ENCODE peak calls at places on chromosomes 6 and 20, in seven cellular contexts. One of them, this sample, is unnamed.

GRCh38 chr20:51562334-51563140 is 20.0 kb upstream of the NFATC2 start:
- DNase-seq in OCI-LY7: no peak
- DNase-seq in RKO: no peak
- DNase-seq in choroid plexus epithelial cell: peak; percentile 90
- DNase-seq in heart left ventricle: peak; percentile 89
- DNase-seq in HT1080: peak; percentile 83
- DNase-seq in T-helper 2 cell treated with Interferon-gamma antibody and Interleukin-4, amounts not matched to agents 5 μg/mL and 100 μg/mL, for 36 hours: no peak
- DNase-seq in this sample: peak; percentile 89

GRCh38 chr6:27547157-27548075 is 74.5 kb upstream of the ZNF184 start:
- DNase-seq in OCI-LY7: peak; percentile 4
- DNase-seq in RKO: peak; percentile 80
- DNase-seq in choroid plexus epithelial cell: peak; percentile 77
- DNase-seq in heart left ventricle: no peak
- DNase-seq in HT1080: peak; percentile 79
- DNase-seq in T-helper 2 cell treated with Interferon-gamma antibody and Interleukin-4, amounts not matched to agents 5 μg/mL and 100 μg/mL, for 36 hours: peak; percentile 36
- DNase-seq in this sample: no peak

GRCh38 chr6:80338201-80338836 is 231.8 kb downstream of the BCKDHB start:
- DNase-seq in OCI-LY7: peak; percentile 35
- DNase-seq in RKO: peak; percentile 9
- DNase-seq in choroid plexus epithelial cell: peak; percentile 63
- DNase-seq in heart left ventricle: peak; percentile 54
- DNase-seq in HT1080: peak; percentile 20
- DNase-seq in T-helper 2 cell treated with Interferon-gamma antibody and Interleukin-4, amounts not matched to agents 5 μg/mL and 100 μg/mL, for 36 hours: peak; percentile 36
- DNase-seq in this sample: peak; percentile 48

GRCh38 chr20:37839432-37839827 is 63.5 kb upstream of the VSTM2L start:
- DNase-seq in OCI-LY7: no peak
- DNase-seq in RKO: no peak
- DNase-seq in choroid plexus epithelial cell: peak; percentile 8
- DNase-seq in heart left ventricle: no peak
- DNase-seq in HT1080: no peak
- DNase-seq in T-helper 2 cell treated with Interferon-gamma antibody and Interleukin-4, amounts not matched to agents 5 μg/mL and 100 μg/mL, for 36 hours: no peak
- DNase-seq in this sample: no peak

GRCh38 chr20:11376998-11377397 is 540.7 kb upstream of the BTBD3 start:
- DNase-seq in OCI-LY7: no peak
- DNase-seq in RKO: no peak
- DNase-seq in choroid plexus epithelial cell: peak; percentile 90
- DNase-seq in heart left ventricle: no peak
- DNase-seq in HT1080: peak; percentile 90
- DNase-seq in T-helper 2 cell treated with Interferon-gamma antibody and Interleukin-4, amounts not matched to agents 5 μg/mL and 100 μg/mL, for 36 hours: no peak
- DNase-seq in this sample: no peak

GRCh38 chr6:3731700-3732099 is 19.8 kb downstream of the PXDC1 start:
- DNase-seq in OCI-LY7: no peak
- DNase-seq in RKO: no peak
- DNase-seq in choroid plexus epithelial cell: no peak
- DNase-seq in heart left ventricle: no peak
- DNase-seq in HT1080: no peak
- DNase-seq in T-helper 2 cell treated with Interferon-gamma antibody and Interleukin-4, amounts not matched to agents 5 μg/mL and 100 μg/mL, for 36 hours: no peak
- DNase-seq in this sample: no peak

GRCh38 chr6:15441215-15441868 is 195.5 kb downstream of the JARID2 start:
- DNase-seq in OCI-LY7: peak; percentile 59
- DNase-seq in RKO: peak; percentile 76
- DNase-seq in choroid plexus epithelial cell: peak; percentile 85
- DNase-seq in heart left ventricle: peak; percentile 37
- DNase-seq in HT1080: peak; percentile 64
- DNase-seq in T-helper 2 cell treated with Interferon-gamma antibody and Interleukin-4, amounts not matched to agents 5 μg/mL and 100 μg/mL, for 36 hours: no peak
- DNase-seq in this sample: no peak

GRCh38 chr20:47688385-47689381 is 96.6 kb downstream of the SULF2 start:
- DNase-seq in OCI-LY7: no peak
- DNase-seq in RKO: no peak
- DNase-seq in choroid plexus epithelial cell: peak; percentile 58
- DNase-seq in heart left ventricle: no peak
- DNase-seq in HT1080: peak; percentile 40
- DNase-seq in T-helper 2 cell treated with Interferon-gamma antibody and Interleukin-4, amounts not matched to agents 5 μg/mL and 100 μg/mL, for 36 hours: no peak
- DNase-seq in this sample: peak; percentile 41

GRCh38 chr6:122651604-122652003 is 41.4 kb downstream of the PKIB start:
- DNase-seq in OCI-LY7: no peak
- DNase-seq in RKO: no peak
- DNase-seq in choroid plexus epithelial cell: peak; percentile 87
- DNase-seq in heart left ventricle: no peak
- DNase-seq in HT1080: no peak
- DNase-seq in T-helper 2 cell treated with Interferon-gamma antibody and Interleukin-4, amounts not matched to agents 5 μg/mL and 100 μg/mL, for 36 hours: no peak
- DNase-seq in this sample: no peak

GRCh38 chr20:21246143-21246542 is 57.0 kb upstream of the XRN2 start:
- DNase-seq in OCI-LY7: no peak
- DNase-seq in RKO: no peak
- DNase-seq in choroid plexus epithelial cell: no peak
- DNase-seq in heart left ventricle: no peak
- DNase-seq in HT1080: no peak
- DNase-seq in T-helper 2 cell treated with Interferon-gamma antibody and Interleukin-4, amounts not matched to agents 5 μg/mL and 100 μg/mL, for 36 hours: no peak
- DNase-seq in this sample: no peak

GRCh38 chr6:148426317-148426977 is 83.8 kb downstream of the SASH1 start:
- DNase-seq in OCI-LY7: no peak
- DNase-seq in RKO: no peak
- DNase-seq in choroid plexus epithelial cell: no peak
- DNase-seq in heart left ventricle: no peak
- DNase-seq in HT1080: peak; percentile 16
- DNase-seq in T-helper 2 cell treated with Interferon-gamma antibody and Interleukin-4, amounts not matched to agents 5 μg/mL and 100 μg/mL, for 36 hours: no peak
- DNase-seq in this sample: no peak

GRCh38 chr20:2922957-2923356 is 49.7 kb downstream of the PTPRA start:
- DNase-seq in OCI-LY7: no peak
- DNase-seq in RKO: no peak
- DNase-seq in choroid plexus epithelial cell: no peak
- DNase-seq in heart left ventricle: no peak
- DNase-seq in HT1080: no peak
- DNase-seq in T-helper 2 cell treated with Interferon-gamma antibody and Interleukin-4, amounts not matched to agents 5 μg/mL and 100 μg/mL, for 36 hours: no peak
- DNase-seq in this sample: no peak

GRCh38 chr6:29908710-29909109 is 33.6 kb upstream of the HLA-A start:
- DNase-seq in OCI-LY7: no peak
- DNase-seq in RKO: no peak
- DNase-seq in choroid plexus epithelial cell: peak; percentile 35
- DNase-seq in heart left ventricle: no peak
- DNase-seq in HT1080: no peak
- DNase-seq in T-helper 2 cell treated with Interferon-gamma antibody and Interleukin-4, amounts not matched to agents 5 μg/mL and 100 μg/mL, for 36 hours: no peak
- DNase-seq in this sample: no peak

GRCh38 chr20:61234224-61234623 is 17.8 kb upstream of the CDH4 start:
- DNase-seq in OCI-LY7: no peak
- DNase-seq in RKO: no peak
- DNase-seq in choroid plexus epithelial cell: no peak
- DNase-seq in heart left ventricle: no peak
- DNase-seq in HT1080: no peak
- DNase-seq in T-helper 2 cell treated with Interferon-gamma antibody and Interleukin-4, amounts not matched to agents 5 μg/mL and 100 μg/mL, for 36 hours: no peak
- DNase-seq in this sample: no peak

GRCh38 chr20:37408202-37408929 is 62.4 kb downstream of the SRC start:
- DNase-seq in OCI-LY7: no peak
- DNase-seq in RKO: no peak
- DNase-seq in choroid plexus epithelial cell: peak; percentile 34
- DNase-seq in heart left ventricle: no peak
- DNase-seq in HT1080: no peak
- DNase-seq in T-helper 2 cell treated with Interferon-gamma antibody and Interleukin-4, amounts not matched to agents 5 μg/mL and 100 μg/mL, for 36 hours: no peak
- DNase-seq in this sample: no peak

GRCh38 chr6:40577672-40578071 is 9.5 kb downstream of the LRFN2 start:
- DNase-seq in OCI-LY7: no peak
- DNase-seq in RKO: no peak
- DNase-seq in choroid plexus epithelial cell: no peak
- DNase-seq in heart left ventricle: no peak
- DNase-seq in HT1080: no peak
- DNase-seq in T-helper 2 cell treated with Interferon-gamma antibody and Interleukin-4, amounts not matched to agents 5 μg/mL and 100 μg/mL, for 36 hours: no peak
- DNase-seq in this sample: no peak

GRCh38 chr20:44858959-44859358 is 26.5 kb upstream of the YWHAB start:
- DNase-seq in OCI-LY7: peak; percentile 32
- DNase-seq in RKO: peak; percentile 27
- DNase-seq in choroid plexus epithelial cell: peak; percentile 7
- DNase-seq in heart left ventricle: no peak
- DNase-seq in HT1080: peak; percentile 11
- DNase-seq in T-helper 2 cell treated with Interferon-gamma antibody and Interleukin-4, amounts not matched to agents 5 μg/mL and 100 μg/mL, for 36 hours: no peak
- DNase-seq in this sample: no peak

GRCh38 chr20:17663486-17663885 is 18.6 kb downstream of the RRBP1 start:
- DNase-seq in OCI-LY7: no peak
- DNase-seq in RKO: no peak
- DNase-seq in choroid plexus epithelial cell: peak; percentile 78
- DNase-seq in heart left ventricle: no peak
- DNase-seq in HT1080: no peak
- DNase-seq in T-helper 2 cell treated with Interferon-gamma antibody and Interleukin-4, amounts not matched to agents 5 μg/mL and 100 μg/mL, for 36 hours: no peak
- DNase-seq in this sample: no peak

GRCh38 chr20:50019466-50020256 is 36.9 kb downstream of the SNAI1 start:
- DNase-seq in OCI-LY7: no peak
- DNase-seq in RKO: no peak
- DNase-seq in choroid plexus epithelial cell: no peak
- DNase-seq in heart left ventricle: peak; percentile 32
- DNase-seq in HT1080: no peak
- DNase-seq in T-helper 2 cell treated with Interferon-gamma antibody and Interleukin-4, amounts not matched to agents 5 μg/mL and 100 μg/mL, for 36 hours: no peak
- DNase-seq in this sample: no peak

GRCh38 chr6:75791881-75792280 is 42.8 kb downstream of the MYO6 start:
- DNase-seq in OCI-LY7: no peak
- DNase-seq in RKO: no peak
- DNase-seq in choroid plexus epithelial cell: peak; percentile 15
- DNase-seq in heart left ventricle: no peak
- DNase-seq in HT1080: peak; percentile 53
- DNase-seq in T-helper 2 cell treated with Interferon-gamma antibody and Interleukin-4, amounts not matched to agents 5 μg/mL and 100 μg/mL, for 36 hours: no peak
- DNase-seq in this sample: no peak

GRCh38 chr6:20441236-20441635 is 39.6 kb downstream of the E2F3 start:
- DNase-seq in OCI-LY7: no peak
- DNase-seq in RKO: no peak
- DNase-seq in choroid plexus epithelial cell: no peak
- DNase-seq in heart left ventricle: no peak
- DNase-seq in HT1080: no peak
- DNase-seq in T-helper 2 cell treated with Interferon-gamma antibody and Interleukin-4, amounts not matched to agents 5 μg/mL and 100 μg/mL, for 36 hours: no peak
- DNase-seq in this sample: no peak

GRCh38 chr20:56163806-56164205 is 84.7 kb upstream of the MC3R start:
- DNase-seq in OCI-LY7: peak; percentile 48
- DNase-seq in RKO: peak; percentile 46
- DNase-seq in choroid plexus epithelial cell: no peak
- DNase-seq in heart left ventricle: no peak
- DNase-seq in HT1080: peak; percentile 40
- DNase-seq in T-helper 2 cell treated with Interferon-gamma antibody and Interleukin-4, amounts not matched to agents 5 μg/mL and 100 μg/mL, for 36 hours: no peak
- DNase-seq in this sample: no peak

GRCh38 chr6:89270951-89271721 is 44.0 kb downstream of the GABRR2 start:
- DNase-seq in OCI-LY7: peak; percentile 60
- DNase-seq in RKO: no peak
- DNase-seq in choroid plexus epithelial cell: no peak
- DNase-seq in heart left ventricle: no peak
- DNase-seq in HT1080: no peak
- DNase-seq in T-helper 2 cell treated with Interferon-gamma antibody and Interleukin-4, amounts not matched to agents 5 μg/mL and 100 μg/mL, for 36 hours: no peak
- DNase-seq in this sample: no peak

GRCh38 chr20:63059684-63060056 is 52.9 kb upstream of the BHLHE23 start:
- DNase-seq in OCI-LY7: no peak
- DNase-seq in RKO: no peak
- DNase-seq in choroid plexus epithelial cell: no peak
- DNase-seq in heart left ventricle: no peak
- DNase-seq in HT1080: no peak
- DNase-seq in T-helper 2 cell treated with Interferon-gamma antibody and Interleukin-4, amounts not matched to agents 5 μg/mL and 100 μg/mL, for 36 hours: no peak
- DNase-seq in this sample: no peak

GRCh38 chr6:89830385-89830809 is 717 bp downstream of the CASP8AP2 start:
- DNase-seq in OCI-LY7: peak; percentile 13
- DNase-seq in RKO: no peak
- DNase-seq in choroid plexus epithelial cell: no peak
- DNase-seq in heart left ventricle: no peak
- DNase-seq in HT1080: no peak
- DNase-seq in T-helper 2 cell treated with Interferon-gamma antibody and Interleukin-4, amounts not matched to agents 5 μg/mL and 100 μg/mL, for 36 hours: no peak
- DNase-seq in this sample: no peak

GRCh38 chr6:104268389-104268788 is 591.3 kb downstream of the HACE1 start:
- DNase-seq in OCI-LY7: no peak
- DNase-seq in RKO: no peak
- DNase-seq in choroid plexus epithelial cell: no peak
- DNase-seq in heart left ventricle: no peak
- DNase-seq in HT1080: no peak
- DNase-seq in T-helper 2 cell treated with Interferon-gamma antibody and Interleukin-4, amounts not matched to agents 5 μg/mL and 100 μg/mL, for 36 hours: no peak
- DNase-seq in this sample: no peak

GRCh38 chr6:44002071-44002590 is 125.1 kb downstream of the MRPL14 start:
- DNase-seq in OCI-LY7: no peak
- DNase-seq in RKO: no peak
- DNase-seq in choroid plexus epithelial cell: no peak
- DNase-seq in heart left ventricle: no peak
- DNase-seq in HT1080: no peak
- DNase-seq in T-helper 2 cell treated with Interferon-gamma antibody and Interleukin-4, amounts not matched to agents 5 μg/mL and 100 μg/mL, for 36 hours: no peak
- DNase-seq in this sample: peak; percentile 52

GRCh38 chr20:7723284-7723683 is 217.0 kb downstream of the HAO1 start:
- DNase-seq in OCI-LY7: no peak
- DNase-seq in RKO: no peak
- DNase-seq in choroid plexus epithelial cell: peak; percentile 48
- DNase-seq in heart left ventricle: no peak
- DNase-seq in HT1080: peak; percentile 65
- DNase-seq in T-helper 2 cell treated with Interferon-gamma antibody and Interleukin-4, amounts not matched to agents 5 μg/mL and 100 μg/mL, for 36 hours: no peak
- DNase-seq in this sample: no peak

GRCh38 chr6:160365117-160365516 is 16.9 kb downstream of the SLC22A3 start:
- DNase-seq in OCI-LY7: no peak
- DNase-seq in RKO: no peak
- DNase-seq in choroid plexus epithelial cell: no peak
- DNase-seq in heart left ventricle: no peak
- DNase-seq in HT1080: peak; percentile 24
- DNase-seq in T-helper 2 cell treated with Interferon-gamma antibody and Interleukin-4, amounts not matched to agents 5 μg/mL and 100 μg/mL, for 36 hours: no peak
- DNase-seq in this sample: no peak

GRCh38 chr20:35947489-35947888 is 6.8 kb downstream of the SCAND1 start:
- DNase-seq in OCI-LY7: peak; percentile 67
- DNase-seq in RKO: peak; percentile 41
- DNase-seq in choroid plexus epithelial cell: peak; percentile 50
- DNase-seq in heart left ventricle: no peak
- DNase-seq in HT1080: peak; percentile 34
- DNase-seq in T-helper 2 cell treated with Interferon-gamma antibody and Interleukin-4, amounts not matched to agents 5 μg/mL and 100 μg/mL, for 36 hours: peak; percentile 13
- DNase-seq in this sample: no peak

GRCh38 chr20:32743237-32744112 is at the start of gene COMMD7:
- DNase-seq in OCI-LY7: peak; percentile 86
- DNase-seq in RKO: peak; percentile 71
- DNase-seq in choroid plexus epithelial cell: peak; percentile 57
- DNase-seq in heart left ventricle: peak; percentile 64
- DNase-seq in HT1080: peak; percentile 23
- DNase-seq in T-helper 2 cell treated with Interferon-gamma antibody and Interleukin-4, amounts not matched to agents 5 μg/mL and 100 μg/mL, for 36 hours: peak; percentile 74
- DNase-seq in this sample: peak; percentile 95

GRCh38 chr20:53767206-53767924 is 173.7 kb upstream of the ZNF217 start:
- DNase-seq in OCI-LY7: no peak
- DNase-seq in RKO: no peak
- DNase-seq in choroid plexus epithelial cell: no peak
- DNase-seq in heart left ventricle: no peak
- DNase-seq in HT1080: no peak
- DNase-seq in T-helper 2 cell treated with Interferon-gamma antibody and Interleukin-4, amounts not matched to agents 5 μg/mL and 100 μg/mL, for 36 hours: no peak
- DNase-seq in this sample: no peak

GRCh38 chr20:5786930-5787826 is 37.0 kb downstream of the SHLD1 start:
- DNase-seq in OCI-LY7: no peak
- DNase-seq in RKO: no peak
- DNase-seq in choroid plexus epithelial cell: peak; percentile 86
- DNase-seq in heart left ventricle: peak; percentile 18
- DNase-seq in HT1080: peak; percentile 46
- DNase-seq in T-helper 2 cell treated with Interferon-gamma antibody and Interleukin-4, amounts not matched to agents 5 μg/mL and 100 μg/mL, for 36 hours: no peak
- DNase-seq in this sample: no peak

GRCh38 chr20:51062065-51062464 is 39.2 kb upstream of the KCNG1 start:
- DNase-seq in OCI-LY7: no peak
- DNase-seq in RKO: no peak
- DNase-seq in choroid plexus epithelial cell: peak; percentile 10
- DNase-seq in heart left ventricle: no peak
- DNase-seq in HT1080: peak; percentile 24
- DNase-seq in T-helper 2 cell treated with Interferon-gamma antibody and Interleukin-4, amounts not matched to agents 5 μg/mL and 100 μg/mL, for 36 hours: peak; percentile 73
- DNase-seq in this sample: no peak

GRCh38 chr20:61719691-61720347 is 345.9 kb downstream of the TAF4 start:
- DNase-seq in OCI-LY7: no peak
- DNase-seq in RKO: no peak
- DNase-seq in choroid plexus epithelial cell: no peak
- DNase-seq in heart left ventricle: no peak
- DNase-seq in HT1080: peak; percentile 29
- DNase-seq in T-helper 2 cell treated with Interferon-gamma antibody and Interleukin-4, amounts not matched to agents 5 μg/mL and 100 μg/mL, for 36 hours: peak; percentile 40
- DNase-seq in this sample: no peak

GRCh38 chr20:3092611-3093379 is 8.3 kb upstream of the AVP start:
- DNase-seq in OCI-LY7: no peak
- DNase-seq in RKO: no peak
- DNase-seq in choroid plexus epithelial cell: no peak
- DNase-seq in heart left ventricle: no peak
- DNase-seq in HT1080: no peak
- DNase-seq in T-helper 2 cell treated with Interferon-gamma antibody and Interleukin-4, amounts not matched to agents 5 μg/mL and 100 μg/mL, for 36 hours: peak; percentile 13
- DNase-seq in this sample: peak; percentile 76

GRCh38 chr6:1485678-1486077 is 96.3 kb downstream of the FOXF2 start:
- DNase-seq in OCI-LY7: no peak
- DNase-seq in RKO: peak; percentile 90
- DNase-seq in choroid plexus epithelial cell: peak; percentile 90
- DNase-seq in heart left ventricle: no peak
- DNase-seq in HT1080: peak; percentile 90
- DNase-seq in T-helper 2 cell treated with Interferon-gamma antibody and Interleukin-4, amounts not matched to agents 5 μg/mL and 100 μg/mL, for 36 hours: no peak
- DNase-seq in this sample: no peak

GRCh38 chr6:54856137-54856536 is 9.6 kb downstream of the FAM83B start:
- DNase-seq in OCI-LY7: no peak
- DNase-seq in RKO: no peak
- DNase-seq in choroid plexus epithelial cell: no peak
- DNase-seq in heart left ventricle: no peak
- DNase-seq in HT1080: no peak
- DNase-seq in T-helper 2 cell treated with Interferon-gamma antibody and Interleukin-4, amounts not matched to agents 5 μg/mL and 100 μg/mL, for 36 hours: no peak
- DNase-seq in this sample: no peak